ENCODE peak calls at places on chromosomes 1 and 21, in nine cellular contexts. J, P, V, M, A, W, G, S and N are unnamed samples.

GRCh38 chr1:201535046-201535777 is 3.7 kb upstream of the NAV1 start:
- DNase-seq in A (peak; percentile 68), P (peak; percentile 74), M (no peak), J (peak; percentile 54), S (no peak), V (peak; percentile 15), W (no peak), G (no peak), N (no peak)

GRCh38 chr1:57474097-57474750 is 50.4 kb upstream of the DAB1 start:
- DNase-seq in A (peak; percentile 68), S (no peak), V (no peak), P (peak; percentile 79), M (no peak), J (no peak), G (no peak), W (no peak), N (no peak)

GRCh38 chr1:59077739-59078503 is 219.0 kb upstream of the FGGY start:
- DNase-seq in W (no peak), V (no peak), G (no peak), A (no peak), P (no peak), S (peak; percentile 97), J (no peak), M (no peak), N (no peak)

GRCh38 chr1:223745731-223746130 is 33.4 kb downstream of the CAPN2 start:
- DNase-seq in V (no peak), M (no peak), A (peak; percentile 66), G (no peak), W (no peak), S (no peak), P (peak; percentile 79), J (no peak), N (no peak)

GRCh38 chr1:206826409-206826808 is 39.0 kb upstream of the IL20 start:
- DNase-seq in V (no peak), M (no peak), A (no peak), P (peak; percentile 34), W (no peak), G (no peak), S (no peak), J (no peak), N (no peak)

GRCh38 chr21:16082038-16082816 is 352.4 kb downstream of the USP25 start:
- DNase-seq in A (peak; percentile 22), S (no peak), G (no peak), J (no peak), V (no peak), W (no peak), M (no peak), P (no peak), N (no peak)

GRCh38 chr1:187408217-187409004 is 579.7 kb downstream of the PLA2G4A start:
- DNase-seq in J (no peak), W (no peak), M (no peak), A (peak; percentile 37), G (no peak), P (peak; percentile 84), S (no peak), V (no peak), N (no peak)

GRCh38 chr1:81880781-81881180 is 80.0 kb downstream of the ADGRL2 start:
- DNase-seq in V (no peak), J (no peak), M (no peak), G (no peak), S (no peak), P (no peak), A (peak; percentile 7), W (no peak), N (no peak)

GRCh38 chr1:155816351-155816750 is 40.7 kb downstream of the GON4L start:
- DNase-seq in J (no peak), P (no peak), S (no peak), A (no peak), G (no peak), M (no peak), V (no peak), W (no peak), N (no peak)

GRCh38 chr1:52238474-52238873 is 96.6 kb downstream of the ZFYVE9 start:
- DNase-seq in W (no peak), V (no peak), A (peak; percentile 53), S (no peak), M (no peak), P (peak; percentile 72), G (no peak), J (no peak), N (no peak)

GRCh38 chr1:202958544-202959275 is 598 bp upstream of the ADIPOR1 start:
- DNase-seq in P (no peak), J (no peak), S (no peak), A (no peak), G (no peak), M (no peak), W (no peak), V (no peak), N (no peak)

GRCh38 chr1:28087614-28088167 is 719 bp downstream of the EYA3 start:
- DNase-seq in V (peak; percentile 63), A (peak; percentile 27), W (no peak), M (no peak), G (no peak), J (no peak), S (peak; percentile 11), P (no peak), N (peak; percentile 12)

GRCh38 chr1:193143285-193143684 is 21.5 kb downstream of the CDC73 start:
- DNase-seq in A (peak; percentile 41), W (no peak), P (no peak), V (no peak), J (no peak), S (no peak), G (no peak), M (no peak), N (no peak)

GRCh38 chr1:108595510-108595909 is 35.6 kb downstream of the EEIG2 start:
- DNase-seq in M (no peak), J (no peak), S (no peak), W (no peak), V (no peak), G (no peak), P (peak; percentile 17), A (peak; percentile 32), N (no peak)

GRCh38 chr1:161420763-161421455 is 53.2 kb upstream of the CFAP126 start:
- DNase-seq in S (peak; percentile 64), J (no peak), M (no peak), A (peak; percentile 3), P (no peak), V (peak; percentile 23), G (no peak), W (no peak), N (no peak)

GRCh38 chr1:4076346-4076745 is 176.3 kb upstream of the C1orf174 start:
- DNase-seq in A (no peak), P (no peak), G (no peak), J (peak; percentile 58), V (no peak), S (no peak), W (no peak), M (no peak), N (no peak)

GRCh38 chr1:158153781-158154444 is 26.8 kb upstream of the CD1D start:
- DNase-seq in P (no peak), J (no peak), G (no peak), M (no peak), A (no peak), W (no peak), V (no peak), S (no peak), N (no peak)
- H3K36me3 ChIP-seq in P (no peaks in the 10 kb centered on the region), J (no peaks in the 10 kb centered on the region), G (no peaks in the 10 kb centered on the region), M (no peaks in the 10 kb centered on the region), A (no peaks in the 10 kb centered on the region), W (no peaks in the 10 kb centered on the region), V (no peaks in the 10 kb centered on the region), S (no peaks in the 10 kb centered on the region), N (no peaks in the 10 kb centered on the region)

GRCh38 chr1:113742515-113742914 is 16.8 kb downstream of the PHTF1 start:
- DNase-seq in S (no peak), A (peak; percentile 11), G (no peak), P (no peak), W (no peak), J (no peak), V (no peak), M (no peak), N (no peak)
- H3K36me3 ChIP-seq in S (peaks cover 24% of the 10 kb centered on the region), A (peaks cover 6% of the 10 kb centered on the region), G (peaks cover 7% of the 10 kb centered on the region), P (no peaks in the 10 kb centered on the region), W (peaks cover 4% of the 10 kb centered on the region), J (peaks cover 3% of the 10 kb centered on the region), V (peaks cover 36% of the 10 kb centered on the region), M (peaks cover 21% of the 10 kb centered on the region), N (no peaks in the 10 kb centered on the region)

GRCh38 chr1:26269198-26269550 is 10.7 kb upstream of the SH3BGRL3 start:
- DNase-seq in G (no peak), M (no peak), W (no peak), S (no peak), A (no peak), P (no peak), J (no peak), V (no peak), N (no peak)
- H3K36me3 ChIP-seq in G (no peaks in the 10 kb centered on the region), M (peaks cover 56% of the 10 kb centered on the region), W (peaks cover 4% of the 10 kb centered on the region), S (peaks cover 85% of the 10 kb centered on the region), A (peaks cover 7% of the 10 kb centered on the region), P (peaks cover 6% of the 10 kb centered on the region), J (peaks cover 38% of the 10 kb centered on the region), V (peaks cover 92% of the 10 kb centered on the region), N (no peaks in the 10 kb centered on the region)

DNA sequence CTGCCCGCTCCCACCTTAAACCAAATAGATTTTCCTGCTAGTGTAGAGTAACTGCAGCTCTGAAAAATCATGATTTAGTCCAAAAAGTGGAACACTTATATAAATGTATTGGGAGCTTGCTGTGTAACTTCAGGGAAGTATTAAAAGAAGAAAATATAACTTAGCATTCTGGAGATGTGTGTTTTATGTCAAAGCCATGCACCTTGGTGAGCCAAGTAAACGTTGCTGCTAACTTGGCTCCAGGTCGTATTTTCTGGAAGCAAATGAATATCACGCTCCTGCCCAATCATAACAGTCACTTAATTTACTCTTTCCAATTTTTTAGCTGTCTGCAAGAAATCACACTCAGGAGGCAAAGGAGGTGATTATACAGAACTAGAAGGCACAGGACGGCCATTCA is 61.1 kb downstream of the DOP1B start:
- DNase-seq in S (no peak), W (no peak), P (no peak), V (no peak), J (no peak), M (no peak), A (no peak), G (no peak), N (no peak)
- H3K36me3 ChIP-seq in S (peaks cover 24% of the 10 kb centered on the region), W (peaks cover 7% of the 10 kb centered on the region), P (no peaks in the 10 kb centered on the region), V (no peaks in the 10 kb centered on the region), J (peaks cover 71% of the 10 kb centered on the region), M (peaks cover 77% of the 10 kb centered on the region), A (peaks cover 5% of the 10 kb centered on the region), G (peaks cover 28% of the 10 kb centered on the region), N (peaks cover 9% of the 10 kb centered on the region)

GRCh38 chr1:26263212-26263611 is 16.7 kb upstream of the SH3BGRL3 start:
- DNase-seq in J (no peak), G (no peak), M (no peak), W (no peak), A (no peak), P (no peak), S (no peak), V (no peak), N (no peak)
- H3K36me3 ChIP-seq in J (peaks cover 54% of the 10 kb centered on the region), G (peaks cover 9% of the 10 kb centered on the region), M (peaks cover 70% of the 10 kb centered on the region), W (peaks cover 2% of the 10 kb centered on the region), A (peaks cover 11% of the 10 kb centered on the region), P (no peaks in the 10 kb centered on the region), S (peaks cover 86% of the 10 kb centered on the region), V (peaks cover 98% of the 10 kb centered on the region), N (peaks cover 3% of the 10 kb centered on the region)

GRCh38 chr21:41815652-41816582 is 49.1 kb upstream of the RIPK4 start:
- DNase-seq in W (no peak), G (no peak), P (no peak), J (peak; percentile 52), A (no peak), V (no peak), M (no peak), S (no peak), N (no peak)
- H3K36me3 ChIP-seq in W (peaks cover 1% of the 10 kb centered on the region), G (peaks cover 10% of the 10 kb centered on the region), P (peaks cover 1% of the 10 kb centered on the region), J (peaks cover 30% of the 10 kb centered on the region), A (peaks cover 9% of the 10 kb centered on the region), V (peaks cover 29% of the 10 kb centered on the region), M (peaks cover 16% of the 10 kb centered on the region), S (peaks cover 54% of the 10 kb centered on the region), N (no peaks in the 10 kb centered on the region)